ENCODE peak calls at places on chromosome 7, in seven cellular contexts. A is neural crest cell; T is activated CD4-positive, CD25-positive, alpha-beta regulatory T cell; E is lower leg skin; V is T-helper 17 cell; R is ELR; M is activated naive CD8-positive, alpha-beta T cell treated with anti-CD3 and anti-CD28 coated beads for 36 hours. S is an unnamed sample.

GRCh38 chr7:51456471-51457060 is 140.0 kb upstream of the COBL start:
- DNase-seq in A (no peak), T (no peak), E (no peak), V (no peak), R (no peak), M (no peak), S (no peak)

GRCh38 chr7:73631558-73631957 is 7.2 kb upstream of the MLXIPL start:
- DNase-seq in A (no peak), T (no peak), E (no peak), V (no peak), R (no peak), M (no peak), S (no peak)

GRCh38 chr7:136956232-136956631 is 87.8 kb downstream of the CHRM2 start:
- DNase-seq in A (no peak), T (no peak), E (no peak), V (no peak), R (peak), M (no peak), S (no peak)

GRCh38 chr7:31478744-31479143 is 35.1 kb upstream of the ITPRID1 start:
- DNase-seq in A (no peak), T (no peak), E (no peak), V (no peak), R (no peak), M (no peak), S (no peak)

GRCh38 chr7:149497467-149498261 is at the start of gene ZNF746:
- DNase-seq in A (peak), T (peak), E (peak), V (peak), R (peak), M (peak), S (no peak)

GRCh38 chr7:41199136-41199535 is 503.8 kb downstream of the INHBA start:
- DNase-seq in A (no peak), T (no peak), E (no peak), V (no peak), R (no peak), M (no peak), S (no peak)

GRCh38 chr7:159031135-159031701 is 113.4 kb downstream of the VIPR2 start:
- DNase-seq in A (peak), T (no peak), E (no peak), V (no peak), R (no peak), M (no peak), S (no peak)

GRCh38 chr7:122528879-122529481 is 169.9 kb downstream of the RNF133 start:
- DNase-seq in A (no peak), T (no peak), E (no peak), V (no peak), R (peak), M (no peak), S (no peak)

GRCh38 chr7:143436539-143436938 is 6.7 kb upstream of the TAS2R60 start:
- DNase-seq in A (no peak), T (no peak), E (no peak), V (no peak), R (no peak), M (no peak), S (no peak)

GRCh38 chr7:44273681-44274622 is 51.4 kb downstream of the CAMK2B start:
- DNase-seq in A (no peak), T (no peak), E (no peak), V (no peak), R (no peak), M (peak), S (no peak)

GRCh38 chr7:104963991-104964385 is 50.0 kb upstream of the KMT2E start:
- DNase-seq in A (no peak), T (no peak), E (no peak), V (no peak), R (peak), M (no peak), S (no peak)

GRCh38 chr7:55546826-55547225 is 25.5 kb downstream of the VOPP1 start:
- DNase-seq in A (no peak), T (no peak), E (peak), V (no peak), R (peak), M (peak), S (no peak)

GRCh38 chr7:24877790-24878311 is 102.1 kb downstream of the OSBPL3 start:
- DNase-seq in A (no peak), T (no peak), E (peak), V (no peak), R (no peak), M (peak), S (no peak)

GRCh38 chr7:37031571-37032257 is 307.4 kb upstream of the AOAH start:
- DNase-seq in A (no peak), T (no peak), E (peak), V (no peak), R (peak), M (peak), S (peak)

GRCh38 chr7:148481147-148481526 is 109.4 kb upstream of the C7orf33 start:
- DNase-seq in A (no peak), T (no peak), E (no peak), V (no peak), R (no peak), M (no peak), S (no peak)

GRCh38 chr7:137772748-137773147 is 74.0 kb downstream of the DGKI start:
- DNase-seq in A (no peak), T (no peak), E (no peak), V (no peak), R (peak), M (no peak), S (no peak)

GRCh38 chr7:139946539-139946938 is 116.2 kb downstream of the PARP12 start:
- DNase-seq in A (no peak), T (no peak), E (no peak), V (no peak), R (no peak), M (no peak), S (no peak)

GRCh38 chr7:156604311-156604710 is 36.3 kb upstream of the RNF32 start:
- DNase-seq in A (no peak), T (no peak), E (no peak), V (no peak), R (peak), M (no peak), S (no peak)

GRCh38 chr7:22397981-22398380 is 41.0 kb upstream of the RAPGEF5 start:
- DNase-seq in A (no peak), T (no peak), E (no peak), V (no peak), R (no peak), M (no peak), S (no peak)

GRCh38 chr7:43648725-43649406 is 66.0 kb downstream of the STK17A start:
- DNase-seq in A (no peak), T (peak), E (no peak), V (peak), R (peak), M (peak), S (no peak)

GRCh38 chr7:114048386-114049235 is 129.8 kb upstream of the PPP1R3A start:
- DNase-seq in A (no peak), T (no peak), E (no peak), V (no peak), R (peak), M (no peak), S (no peak)

GRCh38 chr7:24722386-24723177 is 34.7 kb downstream of the GSDME start:
- DNase-seq in A (no peak), T (no peak), E (no peak), V (no peak), R (peak), M (no peak), S (no peak)

GRCh38 chr7:99140813-99141212 is 3.1 kb downstream of the SMURF1 start:
- DNase-seq in A (no peak), T (no peak), E (no peak), V (no peak), R (no peak), M (no peak), S (no peak)

GRCh38 chr7:155463114-155463811 is 5.3 kb downstream of the EN2 start:
- DNase-seq in A (no peak), T (no peak), E (no peak), V (no peak), R (no peak), M (no peak), S (no peak)

GRCh38 chr7:4683884-4684565 is 1.9 kb downstream of the FOXK1 start:
- DNase-seq in A (no peak), T (no peak), E (peak), V (peak), R (peak), M (peak), S (no peak)

GRCh38 chr7:32217841-32218467 is 147.7 kb upstream of the PDE1C start:
- DNase-seq in A (no peak), T (no peak), E (no peak), V (no peak), R (no peak), M (no peak), S (no peak)

GRCh38 chr7:22851140-22851539 is 28.5 kb upstream of the TOMM7 start:
- DNase-seq in A (no peak), T (no peak), E (no peak), V (no peak), R (peak), M (no peak), S (no peak)

GRCh38 chr7:126700807-126701604 is 551.7 kb downstream of the GRM8 start:
- DNase-seq in A (peak), T (peak), E (no peak), V (peak), R (peak), M (peak), S (peak)

GRCh38 chr7:130356760-130357611 is 12.4 kb downstream of the CPA5 start:
- DNase-seq in A (no peak), T (no peak), E (peak), V (no peak), R (peak), M (no peak), S (no peak)

GRCh38 chr7:73717991-73718405 is 1.5 kb downstream of the STX1A start:
- DNase-seq in A (no peak), T (peak), E (no peak), V (peak), R (peak), M (peak), S (peak)

GRCh38 chr7:31318308-31318707 is 22.2 kb downstream of the NEUROD6 start:
- DNase-seq in A (no peak), T (no peak), E (no peak), V (no peak), R (no peak), M (no peak), S (no peak)

GRCh38 chr7:22121702-22122474 is 176.2 kb upstream of the CDCA7L start:
- DNase-seq in A (no peak), T (no peak), E (no peak), V (no peak), R (peak), M (no peak), S (no peak)

GRCh38 chr7:108345710-108346336 is 110.4 kb downstream of the NRCAM start:
- DNase-seq in A (no peak), T (no peak), E (no peak), V (no peak), R (no peak), M (no peak), S (no peak)

GRCh38 chr7:159084069-159084801 is 60.4 kb downstream of the VIPR2 start:
- DNase-seq in A (no peak), T (no peak), E (no peak), V (no peak), R (no peak), M (no peak), S (no peak)

GRCh38 chr7:326845-327304 is 36.9 kb downstream of the FOXL3 start:
- DNase-seq in A (no peak), T (no peak), E (no peak), V (no peak), R (no peak), M (no peak), S (no peak)

GRCh38 chr7:94015538-94015937 is 11.4 kb upstream of the BET1 start:
- DNase-seq in A (no peak), T (no peak), E (no peak), V (no peak), R (no peak), M (no peak), S (no peak)

GRCh38 chr7:47804767-47805545 is 143.3 kb downstream of the PKD1L1 start:
- DNase-seq in A (no peak), T (no peak), E (no peak), V (no peak), R (peak), M (no peak), S (no peak)

S was measured in SIG-M5.